ENCODE peak calls at places on chromosomes 2 and 18, in six cellular contexts. K is ACHN; A is NCI-H82; W is activated T-cell treated with anti-CD3 and anti-CD28 coated beads, Interleukin-2, amount 50 U/mL, for 48 hours; U is DMS153; C is iPS-NIHi11. D is an unnamed sample.
A peak's percentile ranks its signal among the peaks of the same experiment; 100 is the strongest.

GRCh38 chr18:79851981-79852380 is 54.2 kb downstream of the KCNG2 start:
- DNase-seq in K (no peak), C (no peak), W (no peak), A (no peak), U (no peak), D (no peak)

GRCh38 chr2:190493095-190493494 is 41.4 kb downstream of the NEMP2 start:
- DNase-seq in C (no peak), A (no peak), U (no peak), W (no peak), K (no peak), D (no peak)

GRCh38 chr18:34707670-34708069 is 2.4 kb upstream of the DTNA start:
- DNase-seq in C (peak; percentile 31), K (peak; percentile 81), U (peak; percentile 83), A (peak; percentile 84), W (no peak), D (peak; percentile 66)

GRCh38 chr2:218816561-218817011 is 15.0 kb downstream of the PRKAG3 start:
- DNase-seq in U (no peak), C (no peak), A (no peak), K (no peak), W (no peak), D (no peak)

GRCh38 chr2:114729025-114729424 is 286.6 kb downstream of the DPP10 start:
- DNase-seq in U (peak; percentile 12), W (no peak), K (no peak), C (no peak), A (peak; percentile 30), D (peak; percentile 24)

GRCh38 chr2:232396683-232397082 is 10.0 kb upstream of the ALPG start:
- DNase-seq in U (no peak), A (no peak), C (no peak), W (no peak), K (no peak), D (no peak)

GRCh38 chr2:98277156-98277859 is 68.9 kb upstream of the CNGA3 start:
- DNase-seq in W (no peak), C (no peak), U (no peak), K (no peak), A (peak; percentile 47), D (no peak)

GRCh38 chr2:119376810-119377209 is 10.0 kb downstream of the DBI start:
- DNase-seq in W (no peak), K (no peak), C (no peak), U (no peak), A (no peak), D (no peak)

GRCh38 chr2:152240559-152241231 is 65.1 kb upstream of the STAM2 start:
- DNase-seq in K (no peak), U (no peak), C (no peak), A (no peak), W (no peak), D (no peak)

GRCh38 chr18:21914739-21915319 is 174.2 kb downstream of the MIB1 start:
- DNase-seq in K (peak; percentile 54), U (peak; percentile 6), W (no peak), A (peak; percentile 70), C (peak; percentile 55), D (peak; percentile 60)

GRCh38 chr18:66676699-66677098 is 72.8 kb upstream of the CDH19 start:
- DNase-seq in U (no peak), A (no peak), K (no peak), W (no peak), C (peak; percentile 22), D (no peak)

GRCh38 chr2:102051659-102052366 is 60.1 kb downstream of the IL1R2 start:
- DNase-seq in A (no peak), U (no peak), K (no peak), C (no peak), W (no peak), D (no peak)

GRCh38 chr2:143807677-143808076 is 678.5 kb downstream of the ARHGAP15 start:
- DNase-seq in C (no peak), A (no peak), W (no peak), K (no peak), U (no peak), D (no peak)

GRCh38 chr18:76394780-76395476 is 100.1 kb downstream of the ZNF516 start:
- DNase-seq in W (no peak), A (no peak), C (no peak), K (no peak), U (no peak), D (no peak)

GRCh38 chr18:51751901-51752300 is 554.4 kb upstream of the MEX3C start:
- DNase-seq in C (no peak), A (no peak), W (no peak), K (no peak), U (no peak), D (no peak)

GRCh38 chr2:45992021-45992745 is 305.0 kb upstream of the EPAS1 start:
- DNase-seq in K (no peak), W (no peak), A (no peak), C (no peak), U (peak; percentile 24), D (peak; percentile 42)

GRCh38 chr2:33322099-33322498 is 154.3 kb upstream of the RASGRP3 start:
- DNase-seq in C (no peak), K (no peak), W (no peak), U (no peak), A (peak; percentile 21), D (no peak)

GRCh38 chr2:152242787-152243472 is 67.4 kb upstream of the STAM2 start:
- DNase-seq in C (peak; percentile 16), U (no peak), A (peak; percentile 63), K (no peak), W (no peak), D (no peak)

GRCh38 chr18:9965711-9966624 is 52.2 kb downstream of the VAPA start:
- DNase-seq in U (no peak), A (no peak), W (no peak), K (no peak), C (no peak), D (peak; percentile 46)

GRCh38 chr2:239302808-239303557 is 97.8 kb downstream of the HDAC4 start:
- DNase-seq in K (no peak), A (no peak), C (no peak), U (no peak), W (no peak), D (no peak)

GRCh38 chr18:70429847-70430500 is 141.1 kb downstream of the SOCS6 start:
- DNase-seq in C (no peak), U (no peak), W (no peak), K (no peak), A (no peak), D (no peak)

GRCh38 chr2:217662984-217663602 is 339.7 kb downstream of the TNS1 start:
- DNase-seq in A (no peak), W (no peak), U (no peak), C (no peak), K (no peak), D (no peak)

GRCh38 chr2:46131-46470 is 204 bp downstream of the FAM110C start:
- DNase-seq in A (no peak), U (no peak), K (no peak), C (peak; percentile 72), W (no peak), D (no peak)

GRCh38 chr2:44805836-44806235 is 135.7 kb upstream of the SIX3 start:
- DNase-seq in A (no peak), C (no peak), W (no peak), K (no peak), U (no peak), D (no peak)

D was measured in SW480.